ENCODE peak calls at places on chromosome 22, in six cellular contexts. Z is neuronal stem cell, H is H1, I is H9, J is IMR-90, D is trophoblast cell. G is an unnamed sample.

GRCh38 chr22:50274311-50274710 is 4.1 kb upstream of the MAPK11 start:
- DNase-seq in Z (no peak), H (no peak), I (no peak), J (peak), D (peak), G (peak)

GRCh38 chr22:26893034-26893710 is 235.8 kb downstream of the MIAT start:
- DNase-seq in Z (no peak), H (no peak), I (peak), J (no peak), D (no peak), G (peak)

GRCh38 chr22:48968201-48968959 is 859.3 kb downstream of the BRD1 start:
- DNase-seq in Z (no peak), H (no peak), I (peak), J (no peak), D (peak), G (no peak)

GRCh38 chr22:32725369-32725988 is 76.0 kb upstream of the TIMP3 start:
- DNase-seq in Z (no peak), H (no peak), I (no peak), J (no peak), D (peak), G (peak)

GRCh38 chr22:41181349-41182241 is 23.5 kb upstream of the L3MBTL2 start:
- DNase-seq in Z (no peak), H (no peak), I (peak), J (peak), D (peak), G (peak)

GRCh38 chr22:31947296-31947695 is 3.0 kb downstream of the YWHAH start:
- DNase-seq in Z (no peak), H (no peak), I (no peak), J (no peak), D (peak), G (no peak)

GRCh38 chr22:27804016-27804415 is 2.5 kb upstream of the MN1 start:
- DNase-seq in Z (no peak), H (no peak), I (no peak), J (no peak), D (no peak), G (no peak)

GRCh38 chr22:37435970-37436603 is 8.8 kb upstream of the ELFN2 start:
- DNase-seq in Z (no peak), H (no peak), I (no peak), J (no peak), D (no peak), G (no peak)

GRCh38 chr22:49286236-49286760 is 541.4 kb downstream of the BRD1 start:
- DNase-seq in Z (no peak), H (no peak), I (no peak), J (no peak), D (no peak), G (no peak)

GRCh38 chr22:33756508-33756949 is 163.7 kb downstream of the LARGE1 start:
- DNase-seq in Z (no peak), H (no peak), I (peak), J (no peak), D (no peak), G (no peak)

GRCh38 chr22:49930596-49931412 is 12.4 kb downstream of the CRELD2 start:
- DNase-seq in Z (no peak), H (no peak), I (peak), J (peak), D (peak), G (peak)

GRCh38 chr22:25365491-25366261 is 146.2 kb downstream of the CRYBB2 start:
- DNase-seq in Z (no peak), H (no peak), I (no peak), J (no peak), D (peak), G (no peak)

GRCh38 chr22:25110846-25111578 is 88.6 kb upstream of the CRYBB3 start:
- DNase-seq in Z (peak), H (peak), I (peak), J (peak), D (peak), G (peak)

GRCh38 chr22:32587449-32587848 is 112.8 kb downstream of the FBXO7 start:
- DNase-seq in Z (no peak), H (no peak), I (no peak), J (no peak), D (peak), G (no peak)

GRCh38 chr22:50599816-50600454 is 658 bp upstream of the MAPK8IP2 start:
- DNase-seq in Z (peak), H (no peak), I (peak), J (no peak), D (peak), G (peak)

GRCh38 chr22:47187558-47187957 is 425.1 kb downstream of the TBC1D22A start:
- DNase-seq in Z (no peak), H (no peak), I (no peak), J (no peak), D (no peak), G (no peak)

GRCh38 chr22:29313126-29314071 is 2.1 kb downstream of the RASL10A start:
- DNase-seq in Z (no peak), H (peak), I (peak), J (no peak), D (peak), G (peak)

DNA sequence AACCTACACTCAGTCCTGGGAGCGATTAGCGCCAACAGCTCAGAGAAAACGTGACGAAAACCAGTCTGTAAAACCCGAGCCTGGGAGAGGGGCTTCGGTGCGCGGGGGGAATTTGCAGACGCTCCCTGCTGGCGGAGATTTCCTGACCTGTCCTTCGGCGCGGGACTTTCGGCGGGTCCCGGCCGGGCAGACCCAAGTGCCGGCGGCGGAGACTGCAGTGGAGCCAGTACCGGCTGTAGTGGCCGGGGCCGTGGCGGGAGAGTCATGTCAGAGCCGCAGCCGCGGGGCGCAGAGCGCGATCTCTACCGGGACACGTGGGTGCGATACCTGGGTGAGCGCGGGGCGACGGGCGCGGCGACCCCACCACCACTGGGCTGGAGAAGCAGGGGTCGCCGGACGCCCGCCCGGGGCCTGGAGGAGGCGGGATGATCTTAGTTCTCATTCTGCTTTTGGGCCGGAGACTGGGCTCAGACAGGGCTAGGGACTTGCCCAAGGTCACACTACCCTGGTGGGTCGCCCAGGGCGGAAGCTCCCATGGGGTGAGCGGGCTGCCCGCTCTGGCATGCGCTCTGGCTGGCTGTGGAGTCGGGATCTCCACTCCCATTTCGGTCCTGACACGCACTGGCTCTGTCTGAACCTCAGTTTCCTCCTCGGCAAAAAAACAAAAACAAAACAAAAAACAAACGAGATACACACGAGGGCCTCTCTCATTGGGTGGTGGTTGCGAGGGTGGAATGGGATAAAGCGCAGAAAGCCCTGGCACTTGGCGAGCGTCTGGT is at the start of gene MTFP1:
- DNase-seq in Z (peak), H (no peak), I (peak), J (peak), D (peak), G (peak)
- H3K4ac ChIP-seq in Z (no peak), H (peak), I (no peak), J (peak), D (peak), G (peak)

DNA sequence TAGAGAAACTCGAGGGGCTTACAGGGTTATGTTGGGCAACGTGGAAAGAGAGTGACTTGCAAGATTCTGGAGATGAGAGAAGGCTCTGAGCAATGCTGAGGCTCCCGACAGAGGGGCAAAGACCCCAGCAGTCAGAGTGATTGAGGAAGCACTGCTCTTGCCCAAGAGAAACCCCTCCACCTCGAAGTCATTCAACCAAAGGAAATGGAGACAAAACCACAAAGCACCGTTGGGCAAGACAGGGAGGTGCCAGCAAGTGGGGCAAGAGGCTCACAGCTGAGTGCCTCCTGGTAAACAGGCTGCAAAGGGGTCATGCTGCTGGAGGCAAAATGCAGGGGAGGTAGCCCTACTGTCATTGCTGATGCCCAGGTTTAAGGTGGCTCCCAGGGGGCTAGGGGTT is 17.9 kb upstream of the MYH9 start:
- DNase-seq in Z (no peak), H (no peak), I (no peak), J (no peak), D (no peak), G (peak)
- H2AFZ ChIP-seq in Z (no peak), H (no peak), I (no peak), J (peak), D (no peak), G (peak)

GRCh38 chr22:23533328-23533762 is 46.7 kb downstream of the IGLL1 start:
- DNase-seq in Z (peak), H (peak), I (peak), J (peak), D (peak), G (peak)
- H3K18ac ChIP-seq in Z (peak), H (peak), I (peak), J (no peak), D (peak), G (peak)

DNA sequence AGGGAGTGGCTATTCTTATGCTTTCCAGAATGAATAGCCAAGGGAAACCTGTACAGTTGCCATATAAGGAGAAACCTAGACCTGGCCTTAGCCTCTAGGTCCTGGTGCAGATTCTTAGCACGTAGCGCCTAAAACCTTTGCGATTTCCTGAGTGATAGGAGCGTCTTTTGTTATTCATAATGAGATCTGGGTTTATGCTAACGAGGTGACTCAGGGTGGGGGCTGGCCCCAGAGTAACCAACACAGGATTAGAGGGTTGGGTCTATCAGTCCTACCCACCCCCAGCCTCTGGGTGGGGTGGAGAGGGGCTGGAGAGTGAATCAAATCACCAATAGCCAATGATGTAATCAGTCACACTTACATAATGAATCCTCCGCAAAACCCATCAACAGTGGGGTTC is 73.4 kb upstream of the PARVG start:
- DNase-seq in Z (no peak), H (peak), I (peak), J (no peak), D (no peak), G (no peak)
- H3K4ac ChIP-seq in Z (no peak), H (no peak), I (no peak), J (no peak), D (no peak), G (no peak)

GRCh38 chr22:23847991-23848864 is 9.4 kb upstream of the DERL3 start:
- DNase-seq in Z (no peak), H (no peak), I (peak), J (no peak), D (no peak), G (no peak)

GRCh38 chr22:23845661-23846469 is 7.1 kb upstream of the DERL3 start:
- DNase-seq in Z (no peak), H (no peak), I (no peak), J (no peak), D (no peak), G (no peak)

GRCh38 chr22:23847310-23847920 is 8.6 kb upstream of the DERL3 start:
- DNase-seq in Z (no peak), H (no peak), I (no peak), J (no peak), D (no peak), G (no peak)

GRCh38 chr22:23850136-23850611 is 7.5 kb upstream of the SLC2A11 start:
- DNase-seq in Z (no peak), H (no peak), I (no peak), J (no peak), D (no peak), G (no peak)

DNA sequence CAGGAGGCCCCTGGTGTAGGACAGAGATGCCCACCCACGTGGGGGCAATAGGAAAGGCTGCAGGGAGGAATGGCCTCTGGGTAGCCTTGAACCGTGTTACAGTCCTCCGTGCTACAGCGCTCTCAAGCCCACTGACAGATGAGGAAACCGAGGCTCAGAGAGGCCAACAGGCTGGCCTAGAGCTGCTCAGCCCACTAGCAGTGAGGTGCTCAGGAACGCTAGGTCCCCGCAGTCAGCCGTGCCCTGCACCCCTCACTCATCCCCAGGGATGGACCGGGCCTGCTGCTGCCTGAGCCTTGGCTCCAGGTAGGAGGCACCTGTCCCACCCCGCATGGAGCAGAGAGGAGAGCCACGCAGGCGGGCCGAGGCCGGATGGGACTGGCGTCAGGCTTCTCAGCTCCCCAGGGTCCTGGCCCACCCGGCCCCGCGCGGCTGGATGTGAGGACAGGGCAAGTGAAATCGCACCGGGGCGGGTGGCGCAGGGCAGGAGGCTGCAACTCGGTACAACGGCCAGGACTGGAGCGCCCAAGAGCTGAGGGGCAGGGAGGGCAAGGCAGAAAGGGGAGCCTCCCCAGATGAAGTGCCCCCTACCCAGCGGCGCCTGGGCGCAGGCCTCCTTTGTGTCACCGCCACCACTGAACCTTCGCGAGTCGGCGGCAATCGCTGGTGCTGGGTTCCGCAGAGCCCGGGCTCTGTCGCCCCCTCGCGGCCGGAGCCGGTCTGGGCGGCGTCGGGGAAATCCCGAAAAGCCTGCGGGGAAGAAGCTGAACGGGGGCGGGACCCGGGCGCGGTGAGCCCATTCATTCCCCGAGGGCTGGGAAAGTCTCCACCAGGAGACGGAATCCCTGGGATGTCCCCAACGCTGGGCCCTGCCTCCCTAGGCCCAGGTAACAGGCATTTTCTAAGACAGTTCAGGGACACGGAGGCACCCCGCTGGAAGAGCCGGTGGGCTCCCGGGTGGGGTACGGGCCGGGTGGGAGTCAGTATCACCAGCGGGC is 8.4 kb upstream of the SLC2A11 start:
- DNase-seq in Z (peak), H (peak), I (peak), J (peak), D (peak), G (peak)
- H2AFZ ChIP-seq in Z (peak), H (peak), I (no peak), J (peak), D (peak), G (peak)

DNA sequence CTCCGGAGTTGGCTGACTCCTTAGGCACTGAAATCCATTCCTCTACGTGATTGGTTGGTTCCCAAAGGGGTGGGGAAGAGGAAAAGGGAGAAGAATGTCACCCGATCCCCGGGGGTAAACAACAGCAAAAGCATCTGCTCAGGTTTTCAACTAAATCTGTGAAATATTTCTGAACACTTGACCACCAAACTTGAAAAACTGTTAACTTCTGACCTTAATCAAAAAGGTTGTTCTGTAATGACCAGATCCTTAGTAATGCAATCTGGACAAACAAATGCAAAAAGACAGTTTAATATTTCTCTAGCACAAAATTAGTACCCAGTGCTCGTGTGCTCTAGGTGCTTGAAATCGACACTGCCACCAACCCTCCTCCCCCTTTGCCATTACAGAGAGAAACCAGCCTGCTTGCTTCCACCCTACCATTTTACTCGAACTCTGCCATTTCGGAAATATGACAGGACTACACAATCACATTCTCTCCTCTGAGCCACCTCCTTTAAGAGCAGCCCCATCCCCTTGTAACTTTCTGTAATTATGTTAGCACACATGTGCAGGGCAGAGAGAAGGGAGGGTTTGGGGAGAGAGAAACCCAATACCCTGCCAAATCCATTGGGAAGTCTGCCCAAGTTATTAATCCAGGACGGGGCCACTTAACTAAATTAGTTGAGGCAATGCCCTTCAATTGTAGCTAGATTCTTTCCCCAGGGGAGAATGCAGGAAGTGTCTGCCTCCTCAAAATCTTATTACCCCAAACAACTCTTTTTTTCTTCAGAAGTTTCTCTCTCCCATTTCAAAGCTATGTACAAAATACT is 113.8 kb downstream of the RBFOX2 start:
- DNase-seq in Z (peak), H (peak), I (peak), J (peak), D (peak), G (peak)
- H3K18ac ChIP-seq in Z (peak), H (peak), I (no peak), J (peak), D (no peak), G (peak)

DNA sequence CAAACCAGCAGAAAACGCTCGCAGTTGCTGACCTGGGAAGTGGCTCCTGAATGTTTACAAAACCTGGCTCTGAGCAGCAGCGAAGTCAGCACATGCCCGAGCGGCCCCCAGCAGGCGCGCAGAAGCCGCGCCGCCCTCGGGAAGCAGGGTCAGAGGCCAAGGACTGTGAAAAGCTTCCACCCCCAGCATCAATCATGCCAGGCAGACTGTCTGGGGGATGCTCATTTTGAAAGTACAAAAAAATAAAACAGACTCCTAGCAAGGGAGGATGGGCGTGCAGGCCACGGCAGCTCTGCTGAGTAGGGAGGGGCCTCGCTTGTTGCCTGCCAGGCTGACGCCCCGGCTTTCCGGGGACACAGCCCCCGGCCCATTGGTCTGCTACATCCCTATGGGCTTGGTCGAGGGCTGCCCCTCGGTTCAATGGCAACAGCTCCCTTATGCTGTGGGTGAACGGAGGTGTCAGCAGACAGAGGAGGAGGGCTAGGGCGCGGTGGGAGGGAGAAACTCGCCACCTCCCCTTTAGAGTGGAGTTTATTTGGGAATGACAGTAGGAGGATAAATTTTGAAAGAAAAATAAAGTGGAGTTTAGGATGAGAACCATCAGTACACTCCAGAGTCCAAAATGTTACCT is 37.7 kb upstream of the GNB1L start:
- DNase-seq in Z (no peak), H (no peak), I (no peak), J (peak), D (no peak), G (peak)
- H3K4ac ChIP-seq in Z (no peak), H (peak), I (no peak), J (peak), D (peak), G (peak)

GRCh38 chr22:38788417-38788816 is 5.5 kb downstream of the DNAL4 start:
- DNase-seq in Z (no peak), H (no peak), I (no peak), J (peak), D (peak), G (peak)
- H2AFZ ChIP-seq in Z (no peak), H (no peak), I (no peak), J (no peak), D (no peak), G (no peak)

GRCh38 chr22:17214416-17215043 is 4.7 kb downstream of the ADA2 start:
- DNase-seq in Z (no peak), H (no peak), I (no peak), J (no peak), D (no peak), G (no peak)
- H3K18ac ChIP-seq in Z (peak), H (peak), I (no peak), J (no peak), D (no peak), G (no peak)

G was measured in mesenchymal stem cell.